ENCODE peak calls at places on chromosomes 16 and 17, in ten cellular contexts. O is fibroblast of mammary gland, P is cardiac muscle cell, V is brain microvascular endothelial cell, X is tibial nerve, N is ovary, H is right lobe of liver, R is Caco-2, F is stomach, J is fibroblast of pulmonary artery. D is an unnamed sample.

GRCh38 chr16:84245933-84246678 is 6.3 kb upstream of the KCNG4 start:
- DNase-seq in P (no peak), X (no peak), V (no peak), J (no peak), R (no peak), O (no peak), H (no peak), N (no peak), F (no peak), D (no peak)

GRCh38 chr16:23754594-23755483 is at the start of gene CHP2:
- DNase-seq in X (no peak), N (no peak), R (no peak), V (no peak), O (no peak), F (no peak), P (no peak), H (peak; percentile 24), J (no peak), D (no peak)

GRCh38 chr16:12340151-12340733 is 363.7 kb downstream of the SNX29 start:
- DNase-seq in O (peak; percentile 67), X (no peak), H (peak; percentile 37), P (peak; percentile 21), V (peak; percentile 20), J (peak; percentile 37), N (no peak), R (peak; percentile 47), F (peak; percentile 41), D (no peak)

GRCh38 chr17:46782250-46782953 is 36.1 kb downstream of the WNT3 start:
- DNase-seq in N (no peak), O (no peak), X (no peak), H (peak; percentile 67), R (peak; percentile 74), P (peak; percentile 30), F (peak; percentile 65), J (peak; percentile 46), V (no peak), D (no peak)

GRCh38 chr17:67022451-67022810 is 21.9 kb upstream of the CACNG1 start:
- DNase-seq in X (no peak), O (no peak), P (no peak), R (no peak), H (no peak), F (no peak), N (no peak), V (no peak), J (no peak), D (no peak)

GRCh38 chr17:47879028-47879585 is 16.9 kb upstream of the SP2 start:
- DNase-seq in F (no peak), N (no peak), X (no peak), P (no peak), V (peak; percentile 59), O (peak; percentile 68), R (no peak), H (no peak), J (no peak), D (no peak)

GRCh38 chr16:1773703-1774455 is 945 bp upstream of the MRPS34 start:
- DNase-seq in O (peak; percentile 42), V (no peak), X (no peak), N (no peak), H (no peak), R (no peak), F (peak; percentile 70), P (peak; percentile 49), J (no peak), D (no peak)

GRCh38 chr17:43723697-43724359 is 34.8 kb downstream of the SOST start:
- DNase-seq in J (peak; percentile 75), O (peak; percentile 78), R (no peak), V (peak; percentile 74), P (peak; percentile 67), N (no peak), F (no peak), X (no peak), H (peak; percentile 41), D (no peak)

GRCh38 chr17:30323262-30323894 is 10.5 kb downstream of the TMIGD1 start:
- DNase-seq in R (no peak), P (no peak), O (no peak), F (no peak), X (no peak), J (no peak), V (no peak), N (no peak), H (no peak), D (no peak)

GRCh38 chr16:73878616-73879015 is 418.0 kb upstream of the PSMD7 start:
- DNase-seq in F (no peak), V (peak; percentile 61), H (no peak), R (no peak), P (peak; percentile 82), N (no peak), O (peak; percentile 75), J (peak; percentile 85), X (no peak), D (peak; percentile 36)

DNA sequence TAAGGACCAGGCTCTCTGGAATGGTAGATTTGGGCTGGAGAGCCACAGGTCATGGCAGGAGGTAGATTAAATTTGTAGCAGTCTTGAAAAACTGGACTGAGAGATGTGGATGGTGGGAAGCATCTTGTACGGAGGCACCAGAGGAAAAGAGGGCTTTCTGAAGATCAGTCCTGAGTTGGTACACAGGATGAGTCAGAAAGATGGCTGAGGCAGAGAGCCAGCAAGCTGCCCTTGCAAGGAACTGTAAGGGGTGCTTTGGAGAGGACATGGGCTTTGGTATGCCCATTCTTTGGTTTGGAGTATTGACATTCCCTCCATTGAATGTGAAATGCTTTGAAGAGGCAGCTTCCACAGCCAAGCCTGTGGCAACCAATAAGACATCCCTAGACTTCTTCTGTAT is 55.9 kb downstream of the MYOCD start:
- DNase-seq in O (no peak), H (no peak), F (no peak), J (no peak), X (no peak), P (no peak), R (no peak), V (no peak), N (no peak), D (no peak)
- H3K4me3 ChIP-seq in O (no peak overlapping the region), H (no peak overlapping the region), F (no peak overlapping the region), J (no peak overlapping the region), X (no peak overlapping the region), P (no peak overlapping the region), R (no peak overlapping the region), V (no peak overlapping the region), N (no peak overlapping the region), D (no peak overlapping the region)

DNA sequence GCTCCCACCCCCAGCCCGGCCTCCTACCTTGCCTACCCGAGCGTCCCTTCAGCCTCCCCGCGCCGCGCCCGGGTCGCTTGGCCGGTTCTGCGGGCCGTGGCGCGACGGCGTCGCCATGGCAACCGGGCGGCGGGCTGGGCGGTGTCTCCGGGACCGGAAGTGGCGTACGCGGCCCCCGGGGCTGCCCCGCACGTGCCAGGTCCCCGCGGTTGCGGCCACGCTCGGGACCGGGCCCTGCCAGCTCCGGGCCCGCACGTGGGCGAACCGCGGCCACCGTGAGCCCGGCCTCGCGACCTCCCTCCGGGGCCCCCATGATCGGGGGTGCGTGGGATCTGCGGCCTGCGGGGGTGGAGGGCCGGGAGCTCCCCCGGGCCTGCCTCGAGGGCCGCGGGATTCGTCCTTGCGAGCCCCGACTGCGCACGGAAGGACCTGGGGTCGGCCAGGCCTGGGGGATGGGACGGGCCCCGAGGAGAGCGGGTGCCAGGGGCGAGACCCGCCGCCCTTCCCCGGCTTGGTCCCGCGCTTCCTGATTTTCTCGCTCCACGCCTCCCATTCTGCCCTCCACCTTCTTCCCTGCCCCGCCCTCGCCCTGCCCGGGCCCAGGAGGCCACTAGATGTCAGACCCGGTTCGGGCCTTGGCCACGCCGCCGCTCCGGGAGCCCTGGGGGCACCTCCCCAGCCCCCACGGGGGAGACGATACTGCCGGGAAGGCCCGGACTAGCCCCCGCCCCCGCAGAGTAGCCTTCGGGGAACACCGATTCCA is at the start of gene CYB561:
- DNase-seq in R (peak; percentile 91), H (peak; percentile 82), V (no peak), O (peak; percentile 63), P (peak; percentile 79), X (peak; percentile 58), F (peak; percentile 90), N (peak; percentile 87), J (peak; percentile 62), D (no peak)
- TF ChIP-seq CTCF in R (peak; percentile 48), H (no peak), V (peak; percentile 18), O (no peak), P (peak; percentile 20), X (no peak), F (peak; percentile 7), N (no peak), J (no peak), D (no peak)

GRCh38 chr16:67016143-67016542 is 12.8 kb upstream of the CBFB start:
- DNase-seq in F (no peak), H (no peak), X (no peak), O (no peak), J (no peak), P (no peak), R (peak; percentile 26), V (no peak), N (no peak), D (no peak)

GRCh38 chr16:67013238-67013822 is 15.6 kb upstream of the CBFB start:
- DNase-seq in X (no peak), J (no peak), F (no peak), V (no peak), H (no peak), P (no peak), R (no peak), N (peak; percentile 50), O (no peak), D (no peak)

GRCh38 chr16:67013823-67014640 is 14.9 kb upstream of the CBFB start:
- DNase-seq in O (peak; percentile 47), R (peak; percentile 63), N (peak; percentile 93), J (peak; percentile 79), V (peak; percentile 18), H (peak; percentile 79), X (peak; percentile 65), F (peak; percentile 68), P (peak; percentile 89), D (no peak)

GRCh38 chr16:67015317-67015731 is 13.6 kb upstream of the CBFB start:
- DNase-seq in X (peak; percentile 9), V (no peak), H (no peak), F (no peak), N (no peak), R (peak; percentile 48), P (no peak), O (no peak), J (no peak), D (no peak)

GRCh38 chr16:67014641-67015315 is 14.2 kb upstream of the CBFB start:
- DNase-seq in X (peak; percentile 10), F (no peak), H (no peak), P (no peak), R (peak; percentile 29), N (no peak), O (no peak), J (no peak), V (no peak), D (no peak)
- H3K4me3 ChIP-seq in X (no peak overlapping the region), F (peak overlapping the region; percentile 55), H (no peak overlapping the region), P (no peak overlapping the region), R (peak overlapping the region; percentile 31), N (peak overlapping the region; percentile 48), O (no peak overlapping the region), J (peak overlapping the region; percentile 43), V (peak overlapping the region; percentile 47), D (peak overlapping the region; percentile 35)

DNA sequence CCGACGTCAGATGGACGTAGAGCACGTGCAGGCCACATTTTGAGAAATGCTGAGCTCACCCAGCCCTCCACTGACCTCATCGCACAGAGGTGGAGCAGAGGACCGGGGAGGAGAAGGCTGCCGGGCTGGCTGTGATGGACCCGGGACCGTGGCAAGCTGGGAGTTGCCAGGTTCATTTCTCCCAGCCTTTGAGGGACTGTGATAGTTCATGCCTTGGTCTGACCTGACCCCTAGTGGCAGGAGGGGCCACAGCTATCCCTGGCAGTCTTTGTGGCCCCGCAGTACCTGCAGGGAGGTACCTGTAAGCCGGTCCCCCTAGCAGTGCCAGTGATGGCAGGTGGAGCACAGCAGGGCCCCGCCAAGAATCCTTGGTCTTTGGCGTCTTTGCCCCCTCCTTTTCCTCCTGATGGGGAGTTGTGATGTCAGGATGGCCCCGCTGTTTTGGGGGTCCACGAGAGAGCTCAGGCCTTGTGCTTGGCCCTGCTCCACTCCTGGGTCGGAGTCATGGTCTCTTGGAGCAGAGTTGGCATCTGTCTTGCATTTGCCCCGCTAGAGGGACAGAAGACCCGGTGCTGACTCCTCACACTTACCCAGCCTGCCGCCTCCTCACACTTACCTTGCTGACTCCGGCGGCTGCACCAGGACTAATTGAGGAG is 50.4 kb downstream of the OR1D5 start:
- DNase-seq in N (peak; percentile 69), P (peak; percentile 76), F (peak; percentile 63), J (peak; percentile 74), X (peak; percentile 30), R (peak; percentile 69), O (peak; percentile 65), H (peak; percentile 66), V (peak; percentile 14), D (no peak)
- TF ChIP-seq CTCF in N (peak; percentile 59), P (peak; percentile 83), F (peak; percentile 79), J (peak; percentile 72), X (peak; percentile 85), R (peak; percentile 90), O (peak; percentile 63), H (peak; percentile 90), V (peak; percentile 86), D (peak; percentile 84)

D was measured in retinal pigment epithelial cell.